ENCODE peak calls at places on chromosomes 2 and 18, in four cellular contexts. J, Y, W and E are unnamed samples.

GRCh38 chr2:96869281-96869823 is 528 bp downstream of the SEMA4C start:
- DNase-seq in W (peak; percentile 85), Y (peak; percentile 85), J (peak; percentile 38), E (no peak)

GRCh38 chr2:5290911-5291546 is 401.2 kb upstream of the SOX11 start:
- DNase-seq in J (peak; percentile 13), Y (no peak), W (no peak), E (no peak)

GRCh38 chr2:151627368-151627767 is 106.9 kb downstream of the NEB start:
- DNase-seq in W (no peak), J (no peak), Y (no peak), E (no peak)

GRCh38 chr2:78418041-78418440 is 607.5 kb upstream of the REG3G start:
- DNase-seq in Y (no peak), W (no peak), J (no peak), E (no peak)

GRCh38 chr2:177908182-177908581 is 164.4 kb downstream of the PDE11A start:
- DNase-seq in J (no peak), Y (no peak), W (no peak), E (no peak)

GRCh38 chr18:8049147-8049546 is 482.0 kb downstream of the PTPRM start:
- DNase-seq in W (no peak), J (no peak), Y (no peak), E (no peak)

GRCh38 chr2:115084446-115084845 is 642.0 kb downstream of the DPP10 start:
- DNase-seq in Y (no peak), W (no peak), J (no peak), E (no peak)

GRCh38 chr2:40240067-40240466 is 211.8 kb downstream of the SLC8A1 start:
- DNase-seq in W (no peak), Y (peak; percentile 76), J (peak; percentile 90), E (peak; percentile 9)

GRCh38 chr18:50644807-50645206 is 84.9 kb downstream of the MAPK4 start:
- DNase-seq in W (peak; percentile 27), J (no peak), Y (no peak), E (no peak)

GRCh38 chr18:45249306-45249705 is 366.0 kb upstream of the SLC14A2 start:
- DNase-seq in Y (no peak), J (no peak), W (peak; percentile 27), E (no peak)

GRCh38 chr2:240986787-240987411 is 11.5 kb upstream of the SNED1 start:
- DNase-seq in Y (peak; percentile 30), J (no peak), W (peak; percentile 70), E (no peak)

GRCh38 chr2:53104263-53104662 is 663.3 kb upstream of the CHAC2 start:
- DNase-seq in W (no peak), Y (no peak), J (peak; percentile 57), E (peak; percentile 63)

GRCh38 chr18:13120967-13121586 is 97.5 kb upstream of the LDLRAD4 start:
- DNase-seq in J (peak; percentile 62), W (no peak), Y (no peak), E (no peak)

GRCh38 chr2:239240480-239240881 is 160.3 kb downstream of the HDAC4 start:
- DNase-seq in J (no peak), Y (peak; percentile 64), W (peak; percentile 80), E (no peak)

GRCh38 chr2:161533218-161533617 is 91.0 kb upstream of the SLC4A10 start:
- DNase-seq in W (no peak), J (no peak), Y (no peak), E (no peak)

GRCh38 chr2:46394649-46395510 is 84.5 kb upstream of the TMEM247 start:
- DNase-seq in W (no peak), Y (no peak), J (no peak), E (no peak)

GRCh38 chr18:75586576-75586975 is 159.1 kb upstream of the SMIM21 start:
- DNase-seq in J (no peak), Y (no peak), W (no peak), E (no peak)

GRCh38 chr18:36409779-36410178 is 112.3 kb downstream of the FHOD3 start:
- DNase-seq in W (no peak), J (no peak), Y (no peak), E (no peak)

GRCh38 chr2:10233131-10234012 is 69.3 kb upstream of the HPCAL1 start:
- DNase-seq in J (no peak), Y (no peak), W (no peak), E (no peak)

GRCh38 chr2:187509667-187510417 is 44.4 kb downstream of the TFPI start:
- DNase-seq in W (no peak), Y (no peak), J (no peak), E (no peak)

GRCh38 chr2:222935688-222936298 is 75.0 kb downstream of the ACSL3 start:
- DNase-seq in W (no peak), J (no peak), Y (no peak), E (no peak)

GRCh38 chr2:222939979-222940378 is 79.1 kb downstream of the ACSL3 start:
- DNase-seq in W (no peak), Y (no peak), J (no peak), E (no peak)

GRCh38 chr2:222939208-222939846 is 78.5 kb downstream of the ACSL3 start:
- DNase-seq in J (no peak), W (peak; percentile 35), Y (peak; percentile 64), E (no peak)

GRCh38 chr2:222936705-222937104 is 75.9 kb downstream of the ACSL3 start:
- DNase-seq in J (no peak), Y (no peak), W (no peak), E (no peak)

GRCh38 chr2:222938327-222938726 is 77.5 kb downstream of the ACSL3 start:
- DNase-seq in Y (no peak), J (no peak), W (no peak), E (no peak)
- H3K4me3 ChIP-seq in Y (no peak overlapping the region), J (no peak overlapping the region), W (no peak overlapping the region), E (no peak overlapping the region)

GRCh38 chr2:108534577-108535379 is 508 bp downstream of the LIMS1 start:
- DNase-seq in J (no peak), Y (peak; percentile 52), W (no peak), E (no peak)

GRCh38 chr2:108538000-108538625 is 3.8 kb downstream of the LIMS1 start:
- DNase-seq in J (no peak), W (no peak), Y (no peak), E (no peak)

GRCh38 chr2:108535380-108535677 is 1.1 kb downstream of the LIMS1 start:
- DNase-seq in W (no peak), Y (no peak), J (no peak), E (no peak)

GRCh38 chr2:108536911-108537310 is 2.6 kb downstream of the LIMS1 start:
- DNase-seq in W (no peak), J (no peak), Y (no peak), E (no peak)

GRCh38 chr2:108536133-108536780 is 2.0 kb downstream of the LIMS1 start:
- DNase-seq in Y (no peak), W (no peak), J (no peak), E (peak; percentile 54)
- H3K4me3 ChIP-seq in Y (no peak overlapping the region), W (peak overlapping the region; percentile 87), J (peak overlapping the region; percentile 69), E (peak overlapping the region; percentile 54)

GRCh38 chr18:69999671-70000070 is 52.0 kb upstream of the CD226 start:
- DNase-seq in Y (no peak), J (peak; percentile 82), W (no peak), E (no peak)

GRCh38 chr18:70004698-70005097 is 57.0 kb upstream of the CD226 start:
- DNase-seq in Y (no peak), W (no peak), J (no peak), E (no peak)

DNA sequence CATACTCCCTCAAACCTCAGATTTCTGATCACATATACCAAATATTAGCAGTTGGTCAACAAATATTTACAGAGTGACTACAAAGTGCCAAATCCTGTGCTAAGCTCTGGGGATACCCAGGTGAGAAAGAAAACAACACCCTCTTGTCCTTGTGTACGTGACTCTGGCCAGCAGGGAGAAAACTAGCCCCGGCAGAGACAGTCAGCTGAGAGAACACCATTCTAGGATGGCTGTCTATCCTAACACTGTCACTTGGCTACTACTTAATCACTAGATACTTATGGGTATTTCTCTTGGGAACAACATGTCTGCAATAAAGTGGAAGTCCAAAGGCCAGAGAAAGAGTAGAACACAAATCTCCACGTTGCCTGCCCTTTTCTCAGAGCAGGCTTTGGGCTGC is 57.9 kb upstream of the CD226 start:
- DNase-seq in W (no peak), J (no peak), Y (no peak), E (no peak)
- H3K4me3 ChIP-seq in W (no peak overlapping the region), J (no peak overlapping the region), Y (no peak overlapping the region), E (no peak overlapping the region)

GRCh38 chr18:64717026-64717425 is 568.1 kb upstream of the LINC00305 start:
- DNase-seq in J (no peak), W (no peak), Y (no peak), E (peak; percentile 47)

GRCh38 chr18:64720781-64721464 is 572.0 kb upstream of the LINC00305 start:
- DNase-seq in Y (no peak), W (no peak), J (no peak), E (no peak)
- H3K4me3 ChIP-seq in Y (no peak overlapping the region), W (no peak overlapping the region), J (no peak overlapping the region), E (no peak overlapping the region)

GRCh38 chr2:37837576-37838335 is 87.3 kb upstream of the RMDN2 start:
- DNase-seq in J (no peak), Y (no peak), W (no peak), E (no peak)
- H3K4me3 ChIP-seq in J (no peak overlapping the region), Y (no peak overlapping the region), W (no peak overlapping the region), E (no peak overlapping the region)

GRCh38 chr2:54710216-54710615 is 13.2 kb upstream of the EML6 start:
- DNase-seq in W (no peak), J (no peak), Y (no peak), E (no peak)

GRCh38 chr2:54708584-54709340 is 14.7 kb upstream of the EML6 start:
- DNase-seq in W (no peak), J (no peak), Y (peak; percentile 42), E (no peak)

GRCh38 chr2:54706622-54707021 is 16.8 kb upstream of the EML6 start:
- DNase-seq in W (no peak), Y (no peak), J (no peak), E (no peak)

GRCh38 chr2:54712516-54712915 is 10.9 kb upstream of the EML6 start:
- DNase-seq in Y (no peak), W (no peak), J (no peak), E (no peak)

DNA sequence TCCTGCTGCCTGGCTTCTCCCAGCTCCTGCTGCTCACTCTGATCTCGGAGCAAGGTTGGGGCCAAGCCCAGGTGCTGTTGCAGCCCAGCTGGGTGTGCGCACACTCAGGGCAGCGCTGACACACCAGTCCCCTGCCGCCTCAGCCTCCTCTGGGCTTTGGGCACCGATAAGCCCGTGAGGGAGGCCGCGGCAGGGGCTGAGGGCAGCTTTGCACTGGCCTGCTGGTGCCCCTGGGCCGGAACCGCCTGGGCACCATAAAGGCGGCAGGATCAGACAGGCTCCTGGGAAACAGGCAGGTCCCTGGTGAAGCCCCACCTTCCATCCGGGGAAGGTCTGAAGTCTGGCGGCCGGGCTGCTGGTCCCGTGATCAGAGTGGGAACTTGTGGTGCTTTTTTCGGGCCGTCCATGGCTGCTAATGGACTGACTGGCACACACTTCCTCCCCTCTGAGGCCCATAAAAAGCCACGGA is 14.1 kb upstream of the EML6 start:
- DNase-seq in W (no peak), Y (no peak), J (no peak), E (no peak)
- H3K4me3 ChIP-seq in W (no peak overlapping the region), Y (no peak overlapping the region), J (no peak overlapping the region), E (peak overlapping the region; percentile 52)

DNA sequence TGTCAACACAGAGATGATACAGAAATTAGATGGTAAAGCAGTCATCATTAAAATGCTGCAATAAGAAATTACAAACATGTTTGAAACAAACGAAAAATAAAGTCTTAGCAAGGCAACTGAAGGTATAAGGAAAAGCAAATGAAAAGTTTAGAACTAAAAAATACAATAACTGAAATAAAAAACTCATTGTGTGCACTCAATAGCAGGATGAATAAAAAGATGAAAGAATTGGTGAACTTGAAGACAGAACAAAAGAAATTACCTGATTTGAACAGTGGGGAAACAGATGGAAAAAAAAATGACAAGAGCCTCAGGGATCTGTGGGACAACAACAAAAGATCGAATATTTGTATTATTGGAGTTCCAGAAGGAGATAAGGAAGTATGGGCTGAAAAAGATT is 46.5 kb downstream of the TSN start:
- DNase-seq in Y (no peak), J (no peak), W (no peak), E (no peak)
- H3K4me3 ChIP-seq in Y (no peak overlapping the region), J (no peak overlapping the region), W (no peak overlapping the region), E (no peak overlapping the region)

GRCh38 chr2:43222472-43223146 is 3.8 kb downstream of the ZFP36L2 start:
- DNase-seq in Y (no peak), W (no peak), J (no peak), E (no peak)
- H3K4me3 ChIP-seq in Y (no peak overlapping the region), W (peak overlapping the region; percentile 97), J (peak overlapping the region; percentile 92), E (peak overlapping the region; percentile 82)